ENCODE peak calls at places on chromosomes 16 and 17, in six cellular contexts. One of them, this sample, is unnamed.
A peak's percentile ranks its signal among the peaks of the same experiment; 100 is the strongest.

GRCh38 chr16:89904606-89905510 is 13.8 kb upstream of the MC1R start:
- DNase-seq in ascending aorta: no peak
- DNase-seq in stomach: no peak
- DNase-seq in choroid plexus epithelial cell: no peak
- DNase-seq in AG10803: no peak
- DNase-seq in tibial artery: no peak
- DNase-seq in this sample: no peak

GRCh38 chr17:76626442-76626841 is 17.1 kb downstream of the ST6GALNAC1 start:
- DNase-seq in ascending aorta: peak; percentile 33
- DNase-seq in stomach: no peak
- DNase-seq in choroid plexus epithelial cell: no peak
- DNase-seq in AG10803: no peak
- DNase-seq in tibial artery: no peak
- DNase-seq in this sample: no peak

GRCh38 chr16:53950677-53951076 is 246.7 kb downstream of the FTO start:
- DNase-seq in ascending aorta: no peak
- DNase-seq in stomach: no peak
- DNase-seq in choroid plexus epithelial cell: no peak
- DNase-seq in AG10803: no peak
- DNase-seq in tibial artery: no peak
- DNase-seq in this sample: no peak

GRCh38 chr17:81037783-81038733 is 3.1 kb downstream of the BAIAP2 start:
- DNase-seq in ascending aorta: no peak
- DNase-seq in stomach: peak; percentile 84
- DNase-seq in choroid plexus epithelial cell: peak; percentile 38
- DNase-seq in AG10803: no peak
- DNase-seq in tibial artery: peak; percentile 72
- DNase-seq in this sample: no peak

GRCh38 chr17:69060835-69061234 is at the start of gene ABCA9:
- DNase-seq in ascending aorta: no peak
- DNase-seq in stomach: no peak
- DNase-seq in choroid plexus epithelial cell: peak; percentile 96
- DNase-seq in AG10803: peak; percentile 94
- DNase-seq in tibial artery: no peak
- DNase-seq in this sample: peak; percentile 79

GRCh38 chr16:60645541-60645940 is 1390.7 kb downstream of the CDH8 start:
- DNase-seq in ascending aorta: no peak
- DNase-seq in stomach: no peak
- DNase-seq in choroid plexus epithelial cell: no peak
- DNase-seq in AG10803: no peak
- DNase-seq in tibial artery: no peak
- DNase-seq in this sample: no peak

GRCh38 chr17:79740413-79740812 is 9.7 kb downstream of the ENPP7 start:
- DNase-seq in ascending aorta: no peak
- DNase-seq in stomach: no peak
- DNase-seq in choroid plexus epithelial cell: peak; percentile 11
- DNase-seq in AG10803: no peak
- DNase-seq in tibial artery: no peak
- DNase-seq in this sample: no peak

GRCh38 chr16:61146429-61146828 is 889.8 kb downstream of the CDH8 start:
- DNase-seq in ascending aorta: no peak
- DNase-seq in stomach: no peak
- DNase-seq in choroid plexus epithelial cell: no peak
- DNase-seq in AG10803: no peak
- DNase-seq in tibial artery: no peak
- DNase-seq in this sample: no peak

GRCh38 chr17:72720494-72720825 is 372.0 kb downstream of the SLC39A11 start:
- DNase-seq in ascending aorta: no peak
- DNase-seq in stomach: no peak
- DNase-seq in choroid plexus epithelial cell: no peak
- DNase-seq in AG10803: no peak
- DNase-seq in tibial artery: no peak
- DNase-seq in this sample: no peak

GRCh38 chr16:86029131-86029741 is 130.3 kb downstream of the IRF8 start:
- DNase-seq in ascending aorta: no peak
- DNase-seq in stomach: peak; percentile 49
- DNase-seq in choroid plexus epithelial cell: peak; percentile 65
- DNase-seq in AG10803: peak; percentile 17
- DNase-seq in tibial artery: peak; percentile 39
- DNase-seq in this sample: peak; percentile 57

GRCh38 chr16:85390511-85391174 is 222.5 kb upstream of the GSE1 start:
- DNase-seq in ascending aorta: peak; percentile 92
- DNase-seq in stomach: peak; percentile 62
- DNase-seq in choroid plexus epithelial cell: peak; percentile 96
- DNase-seq in AG10803: peak; percentile 92
- DNase-seq in tibial artery: peak; percentile 92
- DNase-seq in this sample: peak; percentile 98

GRCh38 chr17:77420804-77421634 is 280.2 kb downstream of the SEC14L1 start:
- DNase-seq in ascending aorta: no peak
- DNase-seq in stomach: no peak
- DNase-seq in choroid plexus epithelial cell: peak; percentile 94
- DNase-seq in AG10803: peak; percentile 87
- DNase-seq in tibial artery: no peak
- DNase-seq in this sample: peak; percentile 95

GRCh38 chr17:4607261-4607731 is 23.0 kb downstream of the SMTNL2 start:
- DNase-seq in ascending aorta: no peak
- DNase-seq in stomach: no peak
- DNase-seq in choroid plexus epithelial cell: peak; percentile 42
- DNase-seq in AG10803: no peak
- DNase-seq in tibial artery: no peak
- DNase-seq in this sample: no peak

GRCh38 chr16:80366023-80366422 is 174.8 kb upstream of the DYNLRB2 start:
- DNase-seq in ascending aorta: no peak
- DNase-seq in stomach: no peak
- DNase-seq in choroid plexus epithelial cell: no peak
- DNase-seq in AG10803: no peak
- DNase-seq in tibial artery: no peak
- DNase-seq in this sample: no peak

GRCh38 chr16:67199011-67199807 is at the start of gene ELMO3:
- DNase-seq in ascending aorta: no peak
- DNase-seq in stomach: peak; percentile 86
- DNase-seq in choroid plexus epithelial cell: no peak
- DNase-seq in AG10803: no peak
- DNase-seq in tibial artery: no peak
- DNase-seq in this sample: no peak

GRCh38 chr16:84648595-84649510 is 542 bp downstream of the KLHL36 start:
- DNase-seq in ascending aorta: peak; percentile 68
- DNase-seq in stomach: peak; percentile 68
- DNase-seq in choroid plexus epithelial cell: peak; percentile 28
- DNase-seq in AG10803: no peak
- DNase-seq in tibial artery: peak; percentile 77
- DNase-seq in this sample: no peak

GRCh38 chr16:20675488-20676267 is 21.8 kb downstream of the ACSM1 start:
- DNase-seq in ascending aorta: no peak
- DNase-seq in stomach: peak; percentile 72
- DNase-seq in choroid plexus epithelial cell: peak; percentile 12
- DNase-seq in AG10803: peak; percentile 5
- DNase-seq in tibial artery: peak; percentile 68
- DNase-seq in this sample: no peak

GRCh38 chr17:28968269-28968913 is 17.1 kb upstream of the PHF12 start:
- DNase-seq in ascending aorta: no peak
- DNase-seq in stomach: no peak
- DNase-seq in choroid plexus epithelial cell: peak; percentile 30
- DNase-seq in AG10803: peak; percentile 13
- DNase-seq in tibial artery: no peak
- DNase-seq in this sample: no peak

GRCh38 chr17:55770220-55770870 is 19.5 kb downstream of the PCTP start:
- DNase-seq in ascending aorta: no peak
- DNase-seq in stomach: no peak
- DNase-seq in choroid plexus epithelial cell: peak; percentile 78
- DNase-seq in AG10803: peak; percentile 72
- DNase-seq in tibial artery: no peak
- DNase-seq in this sample: peak; percentile 73

GRCh38 chr17:16398270-16399267 is 16.8 kb upstream of the TRPV2 start:
- DNase-seq in ascending aorta: no peak
- DNase-seq in stomach: no peak
- DNase-seq in choroid plexus epithelial cell: no peak
- DNase-seq in AG10803: no peak
- DNase-seq in tibial artery: no peak
- DNase-seq in this sample: peak; percentile 51

GRCh38 chr16:10738231-10739077 is 5.2 kb upstream of the NUBP1 start:
- DNase-seq in ascending aorta: peak; percentile 92
- DNase-seq in stomach: peak; percentile 48
- DNase-seq in choroid plexus epithelial cell: peak; percentile 86
- DNase-seq in AG10803: peak; percentile 68
- DNase-seq in tibial artery: peak; percentile 83
- DNase-seq in this sample: peak; percentile 90

GRCh38 chr17:9810100-9810949 is 11.6 kb downstream of the GSG1L2 start:
- DNase-seq in ascending aorta: no peak
- DNase-seq in stomach: no peak
- DNase-seq in choroid plexus epithelial cell: no peak
- DNase-seq in AG10803: no peak
- DNase-seq in tibial artery: no peak
- DNase-seq in this sample: no peak

GRCh38 chr17:83083368-83084201 is 4.2 kb downstream of the METRNL start:
- DNase-seq in ascending aorta: no peak
- DNase-seq in stomach: no peak
- DNase-seq in choroid plexus epithelial cell: peak; percentile 94
- DNase-seq in AG10803: peak; percentile 99
- DNase-seq in tibial artery: no peak
- DNase-seq in this sample: peak; percentile 97

GRCh38 chr16:51807551-51807950 is 656.5 kb upstream of the SALL1 start:
- DNase-seq in ascending aorta: no peak
- DNase-seq in stomach: no peak
- DNase-seq in choroid plexus epithelial cell: no peak
- DNase-seq in AG10803: peak; percentile 13
- DNase-seq in tibial artery: no peak
- DNase-seq in this sample: no peak

GRCh38 chr16:53355064-53355463 is 79.2 kb upstream of the RBL2 start:
- DNase-seq in ascending aorta: no peak
- DNase-seq in stomach: no peak
- DNase-seq in choroid plexus epithelial cell: no peak
- DNase-seq in AG10803: no peak
- DNase-seq in tibial artery: no peak
- DNase-seq in this sample: no peak

GRCh38 chr16:72838999-72839398 is 208.9 kb downstream of the ZFHX3 start:
- DNase-seq in ascending aorta: no peak
- DNase-seq in stomach: no peak
- DNase-seq in choroid plexus epithelial cell: no peak
- DNase-seq in AG10803: no peak
- DNase-seq in tibial artery: no peak
- DNase-seq in this sample: no peak

GRCh38 chr17:80783971-80784370 is 207.7 kb upstream of the CHMP6 start:
- DNase-seq in ascending aorta: peak; percentile 51
- DNase-seq in stomach: no peak
- DNase-seq in choroid plexus epithelial cell: no peak
- DNase-seq in AG10803: peak; percentile 58
- DNase-seq in tibial artery: no peak
- DNase-seq in this sample: no peak

GRCh38 chr17:80081596-80081995 is 19.8 kb upstream of the GAA start:
- DNase-seq in ascending aorta: no peak
- DNase-seq in stomach: no peak
- DNase-seq in choroid plexus epithelial cell: no peak
- DNase-seq in AG10803: no peak
- DNase-seq in tibial artery: no peak
- DNase-seq in this sample: no peak

GRCh38 chr17:18322522-18322921 is 7.4 kb downstream of the SMCR8 start:
- DNase-seq in ascending aorta: no peak
- DNase-seq in stomach: no peak
- DNase-seq in choroid plexus epithelial cell: no peak
- DNase-seq in AG10803: no peak
- DNase-seq in tibial artery: no peak
- DNase-seq in this sample: no peak

GRCh38 chr16:70331588-70332358 is 14.9 kb upstream of the DDX19A start:
- DNase-seq in ascending aorta: no peak
- DNase-seq in stomach: no peak
- DNase-seq in choroid plexus epithelial cell: peak; percentile 20
- DNase-seq in AG10803: no peak
- DNase-seq in tibial artery: no peak
- DNase-seq in this sample: peak; percentile 7
- TF ChIP-seq CTCF in ascending aorta: no peak
- TF ChIP-seq CTCF in stomach: no peak
- TF ChIP-seq CTCF in choroid plexus epithelial cell: peak; percentile 69
- TF ChIP-seq CTCF in AG10803: peak; percentile 53
- TF ChIP-seq CTCF in tibial artery: no peak
- TF ChIP-seq CTCF in this sample: peak; percentile 60

GRCh38 chr17:7562208-7562605 is 488 bp downstream of the SENP3 start:
- DNase-seq in ascending aorta: no peak
- DNase-seq in stomach: no peak
- DNase-seq in choroid plexus epithelial cell: peak; percentile 14
- DNase-seq in AG10803: no peak
- DNase-seq in tibial artery: no peak
- DNase-seq in this sample: no peak
- H3K4me3 ChIP-seq in ascending aorta: peak overlapping the region; percentile 67
- H3K4me3 ChIP-seq in stomach: peak overlapping the region; percentile 99
- H3K4me3 ChIP-seq in choroid plexus epithelial cell: peak overlapping the region; percentile 84
- H3K4me3 ChIP-seq in AG10803: peak overlapping the region; percentile 77
- H3K4me3 ChIP-seq in tibial artery: peak overlapping the region; percentile 99
- H3K4me3 ChIP-seq in this sample: peak overlapping the region; percentile 84

DNA sequence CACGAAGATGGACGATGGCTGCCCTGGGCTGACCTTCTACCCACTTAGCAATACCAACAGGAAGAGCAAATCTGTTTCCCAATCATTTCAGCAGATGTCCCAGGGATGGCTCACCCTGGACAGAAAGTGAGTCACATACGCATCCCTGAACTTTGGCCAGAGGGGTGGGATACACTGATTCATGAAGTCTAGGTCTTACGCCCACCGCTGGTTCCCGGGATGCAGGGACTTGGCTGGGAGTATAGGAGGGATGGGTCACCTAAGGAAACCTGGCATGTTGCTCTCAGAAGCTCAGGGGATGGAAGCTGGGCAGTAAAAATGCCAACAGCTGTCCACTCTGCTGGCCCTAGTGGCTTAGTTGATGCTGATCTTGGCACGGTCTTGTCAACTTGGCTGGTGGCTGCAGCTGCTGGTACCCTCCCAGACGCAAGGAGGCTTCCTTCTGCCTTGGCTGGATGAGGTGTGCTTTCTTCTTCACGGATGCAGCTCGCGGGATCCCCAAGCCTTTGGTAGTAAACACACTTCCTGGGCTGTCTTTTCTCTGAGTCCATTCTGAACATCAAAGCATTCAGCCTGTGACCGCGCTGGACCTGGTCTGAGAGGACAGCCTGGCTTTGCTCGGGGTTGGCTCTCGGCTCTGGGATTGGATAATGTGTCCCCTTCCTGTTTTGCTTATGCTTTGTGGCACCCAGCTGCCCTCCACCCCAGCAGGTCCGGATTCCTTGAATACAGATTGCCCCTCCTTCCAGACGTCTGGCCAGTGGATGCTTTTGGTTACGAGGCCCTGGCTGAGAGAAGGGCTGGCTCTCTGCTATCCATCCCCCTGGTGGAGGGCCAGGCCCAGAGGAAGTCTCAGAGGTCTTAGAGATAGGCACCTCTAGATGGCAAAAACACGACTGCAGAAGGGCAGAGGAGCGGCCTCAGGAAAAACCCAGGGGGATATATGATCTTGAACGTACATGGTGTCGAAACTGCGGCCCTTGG is 71.5 kb downstream of the RAP1GAP2 start:
- DNase-seq in ascending aorta: no peak
- DNase-seq in stomach: no peak
- DNase-seq in choroid plexus epithelial cell: peak; percentile 39
- DNase-seq in AG10803: peak; percentile 62
- DNase-seq in tibial artery: no peak
- DNase-seq in this sample: peak; percentile 44
- TF ChIP-seq CTCF in ascending aorta: no peak
- TF ChIP-seq CTCF in stomach: no peak
- TF ChIP-seq CTCF in choroid plexus epithelial cell: peak; percentile 24
- TF ChIP-seq CTCF in AG10803: no peak
- TF ChIP-seq CTCF in tibial artery: no peak
- TF ChIP-seq CTCF in this sample: no peak

GRCh38 chr16:87465306-87465705 is 27.5 kb downstream of the ZCCHC14 start:
- DNase-seq in ascending aorta: peak; percentile 89
- DNase-seq in stomach: peak; percentile 90
- DNase-seq in choroid plexus epithelial cell: peak; percentile 92
- DNase-seq in AG10803: peak; percentile 90
- DNase-seq in tibial artery: peak; percentile 93
- DNase-seq in this sample: peak; percentile 97
- H3K4me3 ChIP-seq in ascending aorta: no peak overlapping the region
- H3K4me3 ChIP-seq in stomach: peak overlapping the region; percentile 32
- H3K4me3 ChIP-seq in choroid plexus epithelial cell: no peak overlapping the region
- H3K4me3 ChIP-seq in AG10803: peak overlapping the region; percentile 48
- H3K4me3 ChIP-seq in tibial artery: peak overlapping the region; percentile 37
- H3K4me3 ChIP-seq in this sample: peak overlapping the region; percentile 41

This sample was measured in fibroblast of villous mesenchyme.